ENCODE peak calls at places on chromosomes 13 and 19, in nine cellular contexts. S is cardiac fibroblast; C is left ventricle myocardium inferior; I is foreskin fibroblast; L is HCT116; U is CD8-positive, alpha-beta T cell; E is HFF-Myc; K is lower lobe of right lung; D is sigmoid colon. Y is an unnamed sample.

GRCh38 chr13:30916991-30917390 is 10.9 kb downstream of the MEDAG start:
- DNase-seq in D (no peak), U (no peak), L (no peak), I (no peak), E (no peak), K (no peak), C (no peak), S (no peak), Y (no peak)

GRCh38 chr13:47932953-47933687 is 68.0 kb downstream of the SUCLA2 start:
- DNase-seq in D (no peak), S (no peak), L (no peak), E (no peak), K (no peak), U (no peak), C (no peak), I (no peak), Y (no peak)

GRCh38 chr19:54152878-54153524 is 6.5 kb downstream of the LENG1 start:
- DNase-seq in S (peak), U (no peak), L (no peak), D (no peak), E (no peak), C (no peak), K (no peak), I (no peak), Y (no peak)

GRCh38 chr13:109397285-109397684 is 389.1 kb downstream of the IRS2 start:
- DNase-seq in D (no peak), K (no peak), E (no peak), U (no peak), C (no peak), I (no peak), L (no peak), S (no peak), Y (no peak)

GRCh38 chr19:4414800-4415251 is 12.4 kb downstream of the CHAF1A start:
- DNase-seq in I (peak), E (no peak), C (no peak), D (no peak), L (no peak), S (no peak), U (no peak), K (no peak), Y (no peak)

GRCh38 chr13:28707629-28708427 is 10.9 kb downstream of the SLC46A3 start:
- DNase-seq in C (no peak), D (no peak), L (no peak), E (peak), I (peak), U (no peak), K (no peak), S (peak), Y (peak)

GRCh38 chr19:23116802-23117571 is at the start of gene ZNF730:
- DNase-seq in D (no peak), E (peak), U (peak), I (peak), L (no peak), C (peak), S (peak), K (peak), Y (peak)

GRCh38 chr19:18776736-18777135 is 14.4 kb downstream of the COMP start:
- DNase-seq in K (no peak), D (no peak), I (peak), E (no peak), C (no peak), L (no peak), S (peak), U (no peak), Y (no peak)

GRCh38 chr19:43594081-43594697 is 1.7 kb downstream of the IRGQ start:
- DNase-seq in K (no peak), E (no peak), S (no peak), C (no peak), D (no peak), I (no peak), L (no peak), U (no peak), Y (no peak)

GRCh38 chr19:51407631-51408131 is 9.8 kb downstream of the SIGLEC10 start:
- DNase-seq in D (no peak), E (no peak), L (peak), S (peak), C (no peak), K (no peak), U (peak), I (peak), Y (no peak)

GRCh38 chr19:5035817-5036732 is 67.2 kb downstream of the KDM4B start:
- DNase-seq in D (no peak), C (no peak), K (no peak), I (peak), L (no peak), U (no peak), S (no peak), E (no peak), Y (no peak)

GRCh38 chr13:29830000-29830399 is 20.4 kb downstream of the UBL3 start:
- DNase-seq in E (no peak), L (no peak), I (no peak), D (no peak), U (no peak), K (no peak), C (no peak), S (no peak), Y (no peak)

GRCh38 chr13:98449273-98449672 is 127.6 kb downstream of the STK24 start:
- DNase-seq in E (no peak), U (no peak), S (no peak), D (no peak), L (no peak), I (no peak), K (no peak), C (no peak), Y (no peak)

GRCh38 chr13:45511310-45512147 is 46.8 kb downstream of the COG3 start:
- DNase-seq in I (peak), U (peak), S (peak), E (peak), D (no peak), L (peak), K (no peak), C (no peak), Y (peak)

GRCh38 chr13:94972262-94972661 is 259.9 kb upstream of the SOX21 start:
- DNase-seq in L (no peak), E (no peak), D (no peak), C (no peak), S (no peak), I (no peak), U (no peak), K (no peak), Y (no peak)

GRCh38 chr19:55495646-55496349 is 7.6 kb downstream of the SSC5D start:
- DNase-seq in E (no peak), L (no peak), C (no peak), K (peak), S (no peak), D (no peak), U (no peak), I (no peak), Y (no peak)

GRCh38 chr13:111945086-111945485 is 121.9 kb upstream of the SOX1 start:
- DNase-seq in I (no peak), K (no peak), L (no peak), D (no peak), S (no peak), U (no peak), C (no peak), E (no peak), Y (no peak)

GRCh38 chr19:47729468-47729798 is 15.9 kb upstream of the NOP53 start:
- DNase-seq in L (peak), E (peak), C (peak), S (peak), K (peak), I (peak), D (peak), U (no peak), Y (no peak)

GRCh38 chr13:46152627-46153328 is 29.2 kb downstream of the LCP1 start:
- DNase-seq in D (no peak), S (no peak), K (no peak), E (no peak), U (no peak), C (no peak), L (no peak), I (no peak), Y (no peak)

GRCh38 chr19:1455336-1456120 is 5.6 kb downstream of the APC2 start:
- DNase-seq in K (no peak), S (peak), I (peak), D (no peak), L (peak), U (peak), E (no peak), C (no peak), Y (no peak)

GRCh38 chr13:30173301-30173605 is 134.1 kb downstream of the KATNAL1 start:
- DNase-seq in U (no peak), C (no peak), D (no peak), K (no peak), I (no peak), L (no peak), E (no peak), S (no peak), Y (no peak)

GRCh38 chr13:44155422-44156293 is 218.0 kb upstream of the SERP2 start:
- DNase-seq in S (peak), I (peak), E (no peak), L (no peak), K (peak), U (no peak), C (peak), D (peak), Y (no peak)

GRCh38 chr19:54188224-54188871 is 1.0 kb downstream of the MBOAT7 start:
- DNase-seq in C (no peak), K (peak), D (no peak), U (peak), I (peak), E (no peak), L (no peak), S (peak), Y (no peak)

GRCh38 chr19:1364070-1364719 is 19.5 kb upstream of the NDUFS7 start:
- DNase-seq in C (no peak), L (no peak), D (no peak), E (no peak), U (peak), I (peak), S (no peak), K (no peak), Y (no peak)

GRCh38 chr13:110593430-110594130 is 21.8 kb upstream of the NAXD start:
- DNase-seq in C (no peak), D (no peak), I (peak), U (no peak), E (peak), K (no peak), S (peak), L (peak), Y (peak)

GRCh38 chr13:55244991-55245644 is 1895.6 kb upstream of the PRR20A start:
- DNase-seq in E (no peak), U (no peak), C (no peak), I (no peak), L (no peak), K (no peak), S (peak), D (no peak), Y (no peak)

GRCh38 chr19:4580021-4580901 is 20.8 kb upstream of the SEMA6B start:
- DNase-seq in S (no peak), I (no peak), U (no peak), L (no peak), D (no peak), K (no peak), E (no peak), C (no peak), Y (no peak)

GRCh38 chr19:4229179-4229931 is at the start of gene EBI3:
- DNase-seq in C (peak), U (no peak), E (no peak), D (no peak), I (peak), S (peak), K (no peak), L (no peak), Y (peak)

GRCh38 chr13:104140557-104140956 is 1074.3 kb upstream of the SLC10A2 start:
- DNase-seq in C (no peak), L (peak), K (no peak), I (peak), D (no peak), U (no peak), E (no peak), S (peak), Y (no peak)

GRCh38 chr13:78147905-78148304 is 229.3 kb upstream of the EDNRB start:
- DNase-seq in L (no peak), D (no peak), U (no peak), E (peak), K (no peak), I (peak), C (no peak), S (peak), Y (no peak)

GRCh38 chr19:35216833-35217707 is 11.5 kb downstream of the FAM187B start:
- DNase-seq in K (no peak), I (no peak), S (no peak), D (no peak), C (no peak), E (no peak), L (no peak), U (peak), Y (no peak)

GRCh38 chr19:50276370-50277063 is 52.7 kb downstream of the KCNC3 start:
- DNase-seq in L (no peak), D (no peak), S (no peak), U (no peak), E (no peak), C (no peak), I (no peak), K (no peak), Y (no peak)

GRCh38 chr13:50421457-50422130 is 406.4 kb downstream of the KCNRG start:
- DNase-seq in D (no peak), U (no peak), S (peak), I (peak), L (no peak), C (no peak), E (peak), K (no peak), Y (no peak)

GRCh38 chr13:21676611-21677021 is 5.7 kb downstream of the FGF9 start:
- DNase-seq in S (no peak), E (no peak), U (peak), I (no peak), D (peak), K (peak), L (no peak), C (no peak), Y (no peak)

GRCh38 chr13:19836472-19836871 is 27.0 kb downstream of the ZMYM5 start:
- DNase-seq in C (no peak), E (no peak), U (no peak), K (no peak), D (no peak), L (no peak), I (peak), S (peak), Y (no peak)

GRCh38 chr19:38841787-38842438 is 7.9 kb downstream of the HNRNPL start:
- DNase-seq in L (no peak), C (no peak), U (peak), E (no peak), K (no peak), I (no peak), S (no peak), D (no peak), Y (no peak)

GRCh38 chr19:7673995-7674667 is 2.8 kb upstream of the MCEMP1 start:
- DNase-seq in U (no peak), S (peak), D (peak), E (peak), L (peak), C (peak), K (peak), I (peak), Y (peak)
- TF ChIP-seq CTCF in U (no peak), S (no peak), D (no peak), E (no peak), L (no peak), C (no peak), K (no peak), I (no peak), Y (no peak)

DNA sequence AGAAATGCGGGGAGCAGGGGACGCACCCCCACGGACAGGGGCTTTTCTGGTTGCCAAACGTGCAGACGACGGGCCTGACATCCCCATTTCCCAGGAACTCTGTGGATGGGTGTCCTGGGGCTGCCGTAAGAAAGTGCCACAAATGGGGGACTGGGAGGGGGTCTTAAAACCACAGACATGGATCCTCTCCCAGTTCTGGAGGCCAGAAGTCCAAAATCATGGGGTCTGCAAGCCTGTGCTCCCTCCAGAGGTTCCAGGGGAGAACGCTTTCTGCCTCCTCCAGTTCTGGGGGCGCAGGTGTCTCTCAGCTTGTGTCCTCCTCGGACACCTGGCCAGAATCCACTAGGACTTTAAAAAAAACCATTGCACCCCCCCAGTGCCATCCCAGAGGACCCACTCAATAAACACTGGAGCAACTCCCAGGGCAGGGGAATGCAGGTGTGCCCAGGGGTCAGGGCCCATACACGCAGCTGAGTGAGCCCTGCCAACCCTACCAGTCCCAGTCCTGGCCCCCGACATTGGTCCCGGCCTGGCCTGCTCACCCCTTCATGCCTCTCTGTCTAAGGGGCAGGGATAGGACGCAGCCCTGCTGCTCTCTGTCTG is 103.9 kb downstream of the GADD45B start:
- DNase-seq in S (no peak), L (no peak), E (no peak), C (no peak), I (no peak), U (no peak), K (no peak), D (peak), Y (no peak)
- H3K4me3 ChIP-seq in S (peak), L (peak), E (no peak), C (peak), I (peak), U (peak), K (peak), D (peak), Y (no peak)

DNA sequence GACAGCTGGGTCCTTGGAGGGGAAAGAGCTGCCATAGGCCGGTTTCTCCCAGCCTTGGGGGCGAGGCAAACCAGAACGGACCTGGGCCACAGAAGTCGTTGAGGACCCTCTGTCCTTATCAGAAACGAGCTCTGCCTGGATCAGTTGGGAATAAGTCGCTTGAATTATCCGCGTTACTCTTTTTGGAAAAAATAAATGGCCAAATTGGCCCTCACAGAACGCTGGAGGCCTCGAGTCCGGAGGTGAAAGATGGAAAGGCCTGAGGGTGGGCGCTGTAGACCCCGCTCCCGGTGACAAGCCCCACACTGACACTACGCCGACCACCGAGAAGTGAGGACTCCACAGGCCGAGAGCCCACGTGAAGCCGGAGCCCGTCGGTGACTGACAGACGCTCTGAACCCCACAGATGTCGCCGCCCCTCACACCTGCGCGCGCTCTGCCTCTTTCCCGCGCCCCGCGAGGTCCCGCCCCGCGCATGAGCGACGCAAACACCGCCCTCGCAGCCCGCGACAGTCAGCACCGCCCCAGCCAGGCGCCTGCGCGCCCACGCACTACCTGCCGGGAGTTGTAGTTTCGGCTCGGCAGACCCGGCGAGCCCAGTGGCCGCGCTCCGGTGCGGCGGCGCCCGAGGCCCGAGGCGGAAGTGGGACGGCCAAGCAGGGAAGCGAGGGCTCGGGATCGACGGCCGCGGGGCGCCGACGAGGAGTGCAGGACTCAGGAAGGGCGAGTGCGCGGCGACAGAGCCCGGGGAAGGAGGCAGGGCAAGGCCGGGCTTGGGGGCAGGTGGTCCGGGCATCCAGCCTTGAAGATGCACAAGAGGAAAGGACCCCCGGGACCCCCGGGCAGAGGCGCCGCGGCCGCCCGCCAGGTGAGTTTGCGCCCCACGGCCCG is at the start of the genes BRME1 and CC2D1A:
- DNase-seq in K (peak), I (peak), D (peak), S (peak), C (peak), L (peak), U (peak), E (no peak), Y (peak)
- TF ChIP-seq CTCF in K (no peak), I (no peak), D (no peak), S (no peak), C (no peak), L (no peak), U (no peak), E (no peak), Y (no peak)

GRCh38 chr13:24271611-24272451 is 37.5 kb upstream of the C1QTNF9 start:
- DNase-seq in S (peak), E (no peak), U (peak), I (peak), C (peak), D (peak), K (peak), L (no peak), Y (peak)
- H3K4me3 ChIP-seq in S (peak), E (peak), U (peak), I (peak), C (peak), D (peak), K (peak), L (no peak), Y (peak)

GRCh38 chr19:28560786-28561185 is 652.2 kb downstream of the UQCRFS1 start:
- DNase-seq in L (no peak), I (no peak), E (no peak), D (no peak), K (no peak), C (no peak), U (no peak), S (no peak), Y (no peak)
- TF ChIP-seq CTCF in L (no peak), I (no peak), E (no peak), D (no peak), K (no peak), C (no peak), U (no peak), S (no peak), Y (no peak)

DNA sequence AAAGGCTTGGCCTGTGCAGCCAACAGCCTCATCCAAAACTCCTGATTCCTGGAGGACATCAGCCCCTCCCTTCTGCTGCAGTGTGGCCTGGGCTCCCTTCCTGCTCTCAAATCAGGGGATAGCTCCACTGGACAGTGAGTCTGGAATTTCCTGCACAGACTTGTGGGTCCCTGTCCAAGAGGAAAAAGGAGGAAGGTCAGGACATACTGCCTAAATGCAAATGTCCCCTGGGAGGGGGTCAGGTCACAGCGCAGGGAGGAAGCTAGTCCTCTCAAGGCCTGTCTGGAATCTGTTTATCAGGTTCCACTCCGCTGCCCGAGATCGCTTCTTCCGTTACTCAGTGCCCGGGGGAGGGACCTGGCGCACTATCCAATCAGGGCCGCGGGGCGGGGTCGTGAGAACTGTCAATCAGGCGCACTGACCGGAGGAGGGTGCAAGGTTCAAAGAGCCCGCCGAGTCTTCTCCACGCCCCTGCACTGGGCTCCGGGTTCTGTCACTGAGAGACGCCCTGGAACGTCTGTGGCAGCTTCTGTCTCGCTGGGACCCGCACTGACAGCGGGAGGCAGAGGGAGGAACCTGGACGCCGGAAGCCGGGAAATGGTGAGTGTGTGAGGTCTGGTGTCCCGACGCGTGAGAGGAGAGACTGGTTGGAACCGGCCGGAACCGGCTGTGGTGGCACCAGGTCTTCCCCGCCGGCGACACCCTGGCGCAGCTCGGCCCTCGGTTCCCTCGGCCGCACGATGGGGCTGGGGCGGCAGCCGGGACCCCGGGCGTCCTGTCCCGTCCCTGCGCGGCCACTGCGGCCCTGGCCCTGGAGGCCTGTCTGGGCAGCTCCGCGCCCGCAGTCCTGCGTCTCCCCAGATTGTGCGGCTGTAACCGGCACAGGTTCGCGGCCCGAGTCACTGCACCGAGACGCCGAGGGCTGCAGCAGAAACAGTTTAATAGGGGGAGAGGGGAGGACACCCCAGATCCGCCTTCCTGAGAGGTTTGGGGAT is at the start of gene ZNF441:
- DNase-seq in D (peak), L (peak), S (peak), E (peak), I (peak), C (peak), K (peak), U (peak), Y (peak)
- H3K4me3 ChIP-seq in D (peak), L (peak), S (peak), E (peak), I (peak), C (peak), K (peak), U (peak), Y (peak)

GRCh38 chr19:7861619-7862412 is 12.4 kb downstream of the PRR36 start:
- DNase-seq in C (no peak), E (no peak), L (no peak), K (no peak), U (no peak), S (no peak), I (no peak), D (no peak), Y (no peak)
- TF ChIP-seq CTCF in C (no peak), E (no peak), L (no peak), K (peak), U (no peak), S (no peak), I (no peak), D (no peak), Y (peak)

GRCh38 chr19:10292206-10292788 is 2.5 kb downstream of the ICAM5 start:
- DNase-seq in C (peak), E (peak), D (peak), S (peak), K (peak), I (peak), L (peak), U (peak), Y (peak)
- H3K4me3 ChIP-seq in C (peak), E (peak), D (peak), S (peak), K (peak), I (peak), L (peak), U (peak), Y (peak)

Y was measured in GM12864.